ENCODE peak calls at places on chromosomes 5 and 9, in ten cellular contexts. C is mammary epithelial cell; G is ovary; T is T-helper 1 cell; H is DMS153; Y is EL; A is left cardiac atrium; E is T-cell; N is activated CD4-positive, alpha-beta T cell treated with anti-CD3 and anti-CD28 coated beads for 1 hour; Q is WERI-Rb-1. I is an unnamed sample.

GRCh38 chr5:32852535-32852934 is 141.4 kb downstream of the NPR3 start:
- DNase-seq in C (no peak), G (no peak), T (no peak), H (no peak), Y (peak), A (peak), E (no peak), N (no peak), Q (no peak), I (no peak)

GRCh38 chr9:136339173-136339957 is 12.0 kb downstream of the GPSM1 start:
- DNase-seq in C (peak), G (no peak), T (no peak), H (peak), Y (peak), A (peak), E (peak), N (no peak), Q (peak), I (no peak)

GRCh38 chr9:80157561-80157983 is 585.8 kb downstream of the TLE4 start:
- DNase-seq in C (no peak), G (no peak), T (no peak), H (peak), Y (peak), A (no peak), E (no peak), N (no peak), Q (no peak), I (no peak)

GRCh38 chr5:138900281-138900965 is 25.3 kb upstream of the LRRTM2 start:
- DNase-seq in C (peak), G (no peak), T (no peak), H (no peak), Y (peak), A (no peak), E (no peak), N (no peak), Q (no peak), I (no peak)

GRCh38 chr5:124414973-124415372 is 331.5 kb downstream of the ZNF608 start:
- DNase-seq in C (peak), G (no peak), T (no peak), H (no peak), Y (no peak), A (no peak), E (no peak), N (no peak), Q (no peak), I (no peak)

GRCh38 chr5:173752636-173753035 is 135.5 kb upstream of the CPEB4 start:
- DNase-seq in C (no peak), G (no peak), T (no peak), H (no peak), Y (no peak), A (no peak), E (no peak), N (no peak), Q (no peak), I (no peak)

GRCh38 chr5:72836810-72837209 is 20.3 kb downstream of the TNPO1 start:
- DNase-seq in C (no peak), G (no peak), T (no peak), H (no peak), Y (no peak), A (no peak), E (no peak), N (no peak), Q (no peak), I (no peak)

GRCh38 chr9:99694393-99694792 is 127.3 kb upstream of the NR4A3 start:
- DNase-seq in C (no peak), G (no peak), T (no peak), H (no peak), Y (no peak), A (no peak), E (no peak), N (no peak), Q (no peak), I (no peak)

GRCh38 chr5:54838843-54839242 is 146.6 kb downstream of the ESM1 start:
- DNase-seq in C (no peak), G (no peak), T (no peak), H (peak), Y (no peak), A (no peak), E (no peak), N (no peak), Q (no peak), I (no peak)

GRCh38 chr5:74140409-74140808 is 500.1 kb downstream of the ENC1 start:
- DNase-seq in C (no peak), G (no peak), T (no peak), H (no peak), Y (peak), A (no peak), E (no peak), N (no peak), Q (no peak), I (no peak)

GRCh38 chr9:117543089-117543488 is 128.2 kb upstream of the ASTN2 start:
- DNase-seq in C (no peak), G (no peak), T (no peak), H (no peak), Y (no peak), A (no peak), E (no peak), N (no peak), Q (peak), I (no peak)

GRCh38 chr5:32942225-32942989 is 231.3 kb downstream of the NPR3 start:
- DNase-seq in C (peak), G (no peak), T (no peak), H (no peak), Y (peak), A (no peak), E (no peak), N (no peak), Q (peak), I (no peak)

GRCh38 chr5:1204693-1205242 is 3.4 kb downstream of the SLC6A19 start:
- DNase-seq in C (no peak), G (no peak), T (no peak), H (peak), Y (peak), A (no peak), E (no peak), N (no peak), Q (peak), I (no peak)